ENCODE peak calls at places on chromosomes 16 and 17, in seven cellular contexts. R, N, T, W, L, U and K are unnamed samples. For H3K36me3, the result is how much of the 10 kb centered on the place peaks cover.

GRCh38 chr17:32020943-32021617 is 13.9 kb downstream of the LRRC37B start:
- DNase-seq in N (no peak), W (no peak), L (no peak), U (no peak), R (no peak), T (no peak), K (no peak)

GRCh38 chr16:1548234-1548633 is 14.8 kb downstream of the TMEM204 start:
- DNase-seq in W (no peak), R (no peak), U (no peak), T (no peak), L (no peak), N (no peak), K (no peak)

GRCh38 chr17:48625502-48626201 is 506 bp downstream of the HOXB9 start:
- DNase-seq in T (no peak), L (peak), R (no peak), U (peak), W (peak), N (no peak), K (no peak)

GRCh38 chr17:57868007-57868774 is 18.3 kb upstream of the MRPS23 start:
- DNase-seq in N (peak), R (peak), U (peak), T (peak), W (peak), L (peak), K (peak)

GRCh38 chr16:70752381-70752780 is 48.6 kb downstream of the VAC14 start:
- DNase-seq in L (no peak), N (no peak), R (no peak), W (no peak), U (no peak), T (no peak), K (no peak)

GRCh38 chr16:8880839-8881510 is 1.2 kb upstream of the LITAFD start:
- DNase-seq in N (no peak), U (no peak), R (no peak), T (no peak), W (no peak), L (no peak), K (no peak)

GRCh38 chr17:79950711-79951110 is 85.0 kb downstream of the TBC1D16 start:
- DNase-seq in L (no peak), N (no peak), W (no peak), R (peak), T (no peak), U (no peak), K (no peak)

GRCh38 chr17:80545499-80545826 is 825 bp downstream of the RPTOR start:
- DNase-seq in U (no peak), L (no peak), R (no peak), N (no peak), T (no peak), W (no peak), K (no peak)

GRCh38 chr16:9012848-9013507 is 49.3 kb upstream of the USP7 start:
- DNase-seq in U (no peak), R (no peak), T (no peak), N (peak), L (no peak), W (peak), K (no peak)

GRCh38 chr17:75526555-75527270 is 1.2 kb downstream of the LLGL2 start:
- DNase-seq in L (peak), T (no peak), R (no peak), U (peak), W (no peak), N (no peak), K (no peak)

GRCh38 chr17:82814834-82815233 is 25.0 kb downstream of the ZNF750 start:
- DNase-seq in R (peak), T (no peak), N (no peak), W (peak), L (peak), U (no peak), K (no peak)

GRCh38 chr16:1614226-1615102 is 2.3 kb downstream of the CRAMP1 start:
- DNase-seq in W (peak), R (peak), U (peak), L (peak), T (no peak), N (no peak), K (no peak)

GRCh38 chr16:65624696-65625095 is 502.8 kb upstream of the CDH11 start:
- DNase-seq in W (no peak), R (no peak), N (no peak), U (no peak), T (no peak), L (no peak), K (no peak)

GRCh38 chr16:85276741-85277140 is 164.5 kb upstream of the CIBAR2 start:
- DNase-seq in W (no peak), T (no peak), U (no peak), L (no peak), R (no peak), N (no peak), K (no peak)

GRCh38 chr16:57799619-57800212 is 2.6 kb downstream of the KIFC3 start:
- DNase-seq in W (no peak), U (no peak), T (no peak), N (no peak), R (no peak), L (no peak), K (no peak)

GRCh38 chr16:66254106-66254505 is 112.4 kb upstream of the CDH5 start:
- DNase-seq in T (no peak), L (no peak), U (no peak), R (no peak), W (no peak), N (no peak), K (no peak)

GRCh38 chr16:84916156-84916555 is 95.2 kb downstream of the ZDHHC7 start:
- DNase-seq in U (no peak), N (no peak), W (no peak), T (no peak), R (no peak), L (no peak), K (no peak)

GRCh38 chr16:83615553-83615952 is 192.2 kb upstream of the HSBP1 start:
- DNase-seq in U (no peak), R (no peak), L (no peak), W (no peak), T (peak), N (no peak), K (no peak)

GRCh38 chr17:57484081-57484666 is 227.9 kb downstream of the MSI2 start:
- DNase-seq in T (no peak), N (no peak), U (no peak), W (no peak), L (no peak), R (no peak), K (no peak)

GRCh38 chr16:8892101-8892575 is 10.0 kb downstream of the LITAFD start:
- DNase-seq in W (peak), T (no peak), R (peak), N (no peak), L (no peak), U (no peak), K (peak)

GRCh38 chr17:66578781-66579489 is 256.0 kb upstream of the CACNG5 start:
- DNase-seq in T (no peak), R (no peak), L (no peak), U (no peak), N (no peak), W (peak), K (no peak)

GRCh38 chr17:38710985-38711384 is 5.9 kb downstream of the MLLT6 start:
- DNase-seq in N (no peak), R (no peak), T (no peak), U (no peak), L (no peak), W (no peak), K (no peak)

GRCh38 chr17:38702166-38702899 is 2.7 kb upstream of the MLLT6 start:
- DNase-seq in T (peak), U (peak), N (no peak), W (peak), R (peak), L (peak), K (peak)

GRCh38 chr16:75364286-75364791 is 69.0 kb downstream of the CFDP1 start:
- DNase-seq in L (no peak), R (no peak), U (no peak), T (no peak), N (no peak), W (no peak), K (no peak)

GRCh38 chr17:82033359-82034085 is 2.0 kb downstream of the RAC3 start:
- DNase-seq in W (peak), T (no peak), R (no peak), U (no peak), N (no peak), L (no peak), K (no peak)

GRCh38 chr17:18323007-18323406 is 7.9 kb downstream of the SMCR8 start:
- DNase-seq in U (no peak), T (no peak), R (no peak), W (no peak), L (no peak), N (no peak), K (no peak)

GRCh38 chr17:14061666-14062560 is 7.4 kb upstream of the COX10 start:
- DNase-seq in R (no peak), N (no peak), U (no peak), T (no peak), W (no peak), L (no peak), K (no peak)

GRCh38 chr16:49588729-49589384 is 215.3 kb downstream of the C16orf78 start:
- DNase-seq in T (no peak), U (peak), W (no peak), L (no peak), N (no peak), R (no peak), K (no peak)

GRCh38 chr16:12405083-12405482 is 398.6 kb downstream of the CPPED1 start:
- DNase-seq in R (peak), L (no peak), U (no peak), T (no peak), W (no peak), N (no peak), K (no peak)

GRCh38 chr17:74815671-74816370 is 39.7 kb upstream of the NAT9 start:
- DNase-seq in N (no peak), U (no peak), T (no peak), L (no peak), R (no peak), W (no peak), K (no peak)

GRCh38 chr17:62080647-62081046 is 15.6 kb upstream of the MED13 start:
- DNase-seq in N (no peak), T (no peak), L (no peak), R (no peak), U (no peak), W (no peak), K (no peak)

DNA sequence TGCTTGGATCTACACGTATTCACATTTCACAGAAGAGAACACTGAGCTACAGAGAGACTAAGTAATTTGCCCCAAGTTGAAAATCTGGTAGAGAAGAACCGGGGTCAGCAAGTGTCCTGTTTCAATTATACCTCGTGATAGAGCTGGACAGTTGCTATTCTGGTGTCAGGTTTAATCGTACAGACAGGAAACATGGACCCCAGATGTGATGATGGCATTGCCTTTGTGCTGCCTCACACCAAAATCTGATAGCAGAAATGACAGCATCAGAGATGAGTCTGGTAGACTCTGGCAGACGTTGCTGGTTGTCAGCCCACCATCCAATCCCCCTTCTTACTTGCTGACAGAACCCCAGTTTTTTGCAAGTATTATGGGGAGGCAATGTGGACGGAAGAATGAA is 112.1 kb upstream of the FOXF1 start:
- DNase-seq in T (no peak), U (no peak), W (no peak), L (no peak), N (no peak), R (no peak), K (no peak)
- TF ChIP-seq EP300 in T (no peak), U (no peak), W (peak), L (no peak), N (no peak), R (no peak), K (no peak)

GRCh38 chr16:3074860-3075545 is 9.6 kb downstream of the IL32 start:
- DNase-seq in W (no peak), L (peak), R (no peak), U (peak), T (no peak), N (no peak), K (no peak)
- H3K36me3 ChIP-seq in W (under half), L (under half), R (under half), U (under half), T (under half), N (under half), K (under half)

DNA sequence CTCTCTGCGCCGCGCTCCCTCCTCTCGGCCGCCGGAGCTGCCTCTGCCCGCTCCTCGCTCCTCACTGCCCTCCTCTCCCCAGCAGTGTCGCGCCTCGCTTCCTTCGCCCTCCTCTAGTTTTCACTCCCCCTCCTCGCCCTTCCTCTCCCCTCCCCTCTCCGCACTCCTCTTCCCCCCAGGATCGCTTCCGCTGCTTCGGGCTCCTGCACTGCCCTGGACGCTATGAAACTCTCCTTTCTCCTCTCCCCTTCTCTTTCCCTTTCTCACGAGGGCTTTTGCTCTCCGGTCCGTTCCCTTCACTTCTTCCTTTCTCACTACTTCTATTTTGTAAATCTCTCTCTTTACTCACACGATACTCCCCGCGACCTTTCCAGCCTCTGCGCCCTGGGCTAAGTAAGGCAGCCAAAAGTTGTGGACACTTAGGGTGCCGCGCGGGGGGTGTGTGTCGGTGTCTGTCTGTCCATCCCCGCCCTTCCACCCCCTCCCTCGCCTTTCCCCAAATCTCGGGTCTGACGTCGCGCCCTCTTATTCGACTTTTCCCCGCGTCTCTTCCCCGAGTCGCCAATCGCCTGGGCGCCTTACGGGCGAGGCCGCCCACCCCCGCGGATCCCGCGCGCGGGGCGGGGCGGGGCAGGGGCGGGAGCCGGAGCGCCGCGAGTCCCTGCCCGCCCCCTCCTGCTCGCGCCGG is at the start of gene IRX3:
- DNase-seq in R (peak), U (peak), L (peak), N (peak), T (no peak), W (peak), K (peak)
- TF ChIP-seq POLR2A in R (no peak), U (peak), L (no peak), N (no peak), T (no peak), W (peak), K (no peak)

GRCh38 chr16:20806168-20807050 is at the start of the genes ERI2 and REXO5:
- DNase-seq in N (peak), U (peak), R (peak), T (peak), W (peak), L (peak), K (peak)
- TF ChIP-seq EP300 in N (no peak), U (no peak), R (no peak), T (no peak), W (no peak), L (no peak), K (peak)

GRCh38 chr16:31501226-31501965 is 6.8 kb downstream of the RUSF1 start:
- DNase-seq in U (no peak), R (no peak), N (no peak), W (no peak), T (no peak), L (no peak), K (no peak)
- H3K36me3 ChIP-seq in U (under half), R (under half), N (under half), W (under half), T (under half), L (under half), K (under half)

GRCh38 chr17:68457539-68458259 is 403 bp upstream of the WIPI1 start:
- DNase-seq in T (peak), W (peak), U (peak), R (peak), L (peak), N (peak), K (peak)
- TF ChIP-seq POLR2A in T (peak), W (peak), U (peak), R (peak), L (peak), N (peak), K (peak)